ENCODE peak calls at places on chromosomes 6 and 20, in eight cellular contexts. K, C, Z, O, F, P, Q and T are unnamed samples.

GRCh38 chr6:119328254-119328653 is 21.3 kb downstream of the MAN1A1 start:
- DNase-seq in K (no peak), C (no peak), Z (no peak), O (no peak), F (no peak), P (no peak), Q (no peak), T (no peak)

GRCh38 chr6:34142046-34142445 is 3.8 kb downstream of the GRM4 start:
- DNase-seq in K (no peak), C (no peak), Z (no peak), O (no peak), F (no peak), P (no peak), Q (no peak), T (no peak)

GRCh38 chr6:126531840-126532239 is 191.9 kb downstream of the CENPW start:
- DNase-seq in K (no peak), C (no peak), Z (no peak), O (no peak), F (no peak), P (no peak), Q (no peak), T (no peak)

GRCh38 chr6:93413190-93413589 is 6.2 kb downstream of the EPHA7 start:
- DNase-seq in K (no peak), C (no peak), Z (no peak), O (no peak), F (no peak), P (no peak), Q (no peak), T (no peak)

GRCh38 chr6:113221850-113222249 is 635.3 kb upstream of the MARCKS start:
- DNase-seq in K (no peak), C (no peak), Z (no peak), O (no peak), F (no peak), P (no peak), Q (no peak), T (no peak)

GRCh38 chr20:14582855-14583254 is 245.4 kb upstream of the FLRT3 start:
- DNase-seq in K (no peak), C (no peak), Z (no peak), O (peak), F (no peak), P (no peak), Q (no peak), T (no peak)

GRCh38 chr6:141562181-141562800 is 570.4 kb upstream of the GJE1 start:
- DNase-seq in K (no peak), C (peak), Z (peak), O (peak), F (no peak), P (peak), Q (peak), T (peak)

GRCh38 chr20:63059684-63060056 is 52.9 kb upstream of the BHLHE23 start:
- DNase-seq in K (no peak), C (no peak), Z (peak), O (no peak), F (no peak), P (no peak), Q (no peak), T (peak)

GRCh38 chr6:29082457-29082856 is 4.7 kb downstream of the OR2B3 start:
- DNase-seq in K (no peak), C (no peak), Z (no peak), O (no peak), F (no peak), P (no peak), Q (no peak), T (no peak)

GRCh38 chr6:121647905-121648304 is 212.5 kb downstream of the GJA1 start:
- DNase-seq in K (no peak), C (peak), Z (no peak), O (peak), F (no peak), P (no peak), Q (no peak), T (no peak)

GRCh38 chr6:139823808-139824126 is 449.3 kb upstream of the CITED2 start:
- DNase-seq in K (no peak), C (no peak), Z (no peak), O (no peak), F (no peak), P (no peak), Q (no peak), T (no peak)

GRCh38 chr6:15148356-15149058 is 97.4 kb upstream of the JARID2 start:
- DNase-seq in K (no peak), C (no peak), Z (no peak), O (peak), F (peak), P (no peak), Q (no peak), T (no peak)

GRCh38 chr20:33480071-33480470 is 9.8 kb upstream of the CBFA2T2 start:
- DNase-seq in K (no peak), C (no peak), Z (no peak), O (no peak), F (no peak), P (no peak), Q (no peak), T (no peak)

GRCh38 chr20:19756756-19757486 is 1.1 kb upstream of the RIN2 start:
- DNase-seq in K (peak), C (no peak), Z (no peak), O (no peak), F (no peak), P (no peak), Q (peak), T (no peak)

GRCh38 chr6:55664581-55665223 is 85.7 kb upstream of the HMGCLL1 start:
- DNase-seq in K (no peak), C (no peak), Z (no peak), O (no peak), F (no peak), P (no peak), Q (no peak), T (no peak)

GRCh38 chr6:10391799-10392198 is 23.1 kb downstream of the TFAP2A start:
- DNase-seq in K (no peak), C (no peak), Z (no peak), O (no peak), F (no peak), P (no peak), Q (no peak), T (no peak)

GRCh38 chr6:28643017-28643740 is 117.5 kb downstream of the GPX5 start:
- DNase-seq in K (peak), C (no peak), Z (no peak), O (peak), F (peak), P (no peak), Q (peak), T (no peak)

GRCh38 chr6:85435872-85436271 is 14.0 kb upstream of the NT5E start:
- DNase-seq in K (no peak), C (no peak), Z (no peak), O (no peak), F (no peak), P (no peak), Q (no peak), T (no peak)

GRCh38 chr6:130937942-130938604 is 110.9 kb downstream of the SMLR1 start:
- DNase-seq in K (no peak), C (no peak), Z (no peak), O (peak), F (no peak), P (no peak), Q (no peak), T (no peak)

GRCh38 chr6:119079288-119079809 is 885 bp upstream of the FAM184A start:
- DNase-seq in K (no peak), C (no peak), Z (no peak), O (peak), F (no peak), P (no peak), Q (peak), T (no peak)

GRCh38 chr6:138664740-138665139 is 108.8 kb upstream of the CCDC28A start:
- DNase-seq in K (no peak), C (no peak), Z (no peak), O (no peak), F (no peak), P (no peak), Q (no peak), T (no peak)

GRCh38 chr6:17536586-17536985 is 63.5 kb upstream of the FAM8A1 start:
- DNase-seq in K (no peak), C (no peak), Z (no peak), O (no peak), F (no peak), P (no peak), Q (no peak), T (no peak)

GRCh38 chr6:159985296-159985940 is 16.5 kb downstream of the IGF2R start:
- DNase-seq in K (no peak), C (no peak), Z (no peak), O (peak), F (no peak), P (no peak), Q (no peak), T (no peak)